ENCODE peak calls at places on chromosomes 13 and 19, in ten cellular contexts. Y is heart right ventricle; A is GM12865; K is ACHN; I is stimulated activated CD4-positive, alpha-beta T cell treated with anti-CD3 and anti-CD28 coated beads, Interleukin-1b, Interleukin-23, amount 100 ng/mL, for 1 hour; D is NB4; U is RPMI8226; O is frontal cortex; J is transverse colon; Q is AG20443. T is an unnamed sample.
A peak's percentile ranks its signal among the peaks of the same experiment; 100 is the strongest.

GRCh38 chr19:21483589-21484170 is 21.7 kb upstream of the ZNF429 start:
- DNase-seq in Y (peak; percentile 16), A (peak; percentile 30), K (no peak), I (peak; percentile 67), D (peak; percentile 53), U (peak; percentile 29), O (no peak), J (peak; percentile 51), Q (no peak), T (no peak)

GRCh38 chr19:12965017-12965811 is 4.2 kb upstream of the DAND5 start:
- DNase-seq in Y (peak; percentile 77), A (peak; percentile 83), K (peak; percentile 70), I (peak; percentile 80), D (peak; percentile 81), U (peak; percentile 81), O (peak; percentile 81), J (peak; percentile 88), Q (peak; percentile 90), T (peak; percentile 58)

GRCh38 chr19:39906283-39906682 is 28.2 kb downstream of the FCGBP start:
- DNase-seq in Y (no peak), A (no peak), K (no peak), I (no peak), D (no peak), U (no peak), O (no peak), J (no peak), Q (no peak), T (no peak)

GRCh38 chr13:41411536-41411935 is 45.8 kb upstream of the RGCC start:
- DNase-seq in Y (peak; percentile 26), A (peak; percentile 34), K (peak; percentile 19), I (no peak), D (peak; percentile 52), U (no peak), O (peak; percentile 23), J (no peak), Q (peak; percentile 79), T (no peak)

GRCh38 chr19:30932854-30933253 is 416.4 kb downstream of the TSHZ3 start:
- DNase-seq in Y (no peak), A (no peak), K (no peak), I (no peak), D (no peak), U (no peak), O (no peak), J (no peak), Q (no peak), T (no peak)

GRCh38 chr19:3282155-3282554 is 57.7 kb downstream of the CELF5 start:
- DNase-seq in Y (no peak), A (no peak), K (no peak), I (no peak), D (no peak), U (no peak), O (no peak), J (no peak), Q (no peak), T (no peak)

GRCh38 chr19:34474233-34474989 is 7.1 kb upstream of the WTIP start:
- DNase-seq in Y (no peak), A (no peak), K (no peak), I (no peak), D (no peak), U (no peak), O (no peak), J (no peak), Q (no peak), T (no peak)

GRCh38 chr13:101209206-101209893 is 207.0 kb downstream of the NALCN start:
- DNase-seq in Y (no peak), A (no peak), K (no peak), I (no peak), D (no peak), U (no peak), O (no peak), J (no peak), Q (no peak), T (no peak)

GRCh38 chr19:19342086-19343015 is 21.7 kb downstream of the MAU2 start:
- DNase-seq in Y (peak; percentile 50), A (peak; percentile 74), K (peak; percentile 25), I (no peak), D (peak; percentile 75), U (peak; percentile 77), O (peak; percentile 86), J (peak; percentile 65), Q (peak; percentile 91), T (no peak)

GRCh38 chr19:55503447-55504251 is 15.4 kb downstream of the SSC5D start:
- DNase-seq in Y (peak; percentile 92), A (peak; percentile 94), K (peak; percentile 86), I (peak; percentile 94), D (peak; percentile 74), U (peak; percentile 91), O (peak; percentile 100), J (peak; percentile 92), Q (peak; percentile 99), T (peak; percentile 85)

GRCh38 chr19:33098023-33098652 is 17.2 kb downstream of the GPATCH1 start:
- DNase-seq in Y (no peak), A (no peak), K (peak; percentile 11), I (no peak), D (no peak), U (no peak), O (no peak), J (peak; percentile 39), Q (no peak), T (no peak)

GRCh38 chr13:64551755-64552154 is 2678.4 kb downstream of the PCDH9 start:
- DNase-seq in Y (no peak), A (no peak), K (no peak), I (no peak), D (no peak), U (no peak), O (no peak), J (no peak), Q (no peak), T (no peak)

GRCh38 chr13:27636624-27637288 is 15.1 kb downstream of the POLR1D start:
- DNase-seq in Y (no peak), A (no peak), K (no peak), I (no peak), D (no peak), U (no peak), O (no peak), J (no peak), Q (no peak), T (no peak)

GRCh38 chr13:104984296-104984818 is 1551.1 kb downstream of the EFNB2 start:
- DNase-seq in Y (peak; percentile 50), A (peak; percentile 90), K (no peak), I (no peak), D (peak; percentile 77), U (peak; percentile 83), O (no peak), J (no peak), Q (no peak), T (no peak)

GRCh38 chr13:107277911-107278310 is 710.0 kb upstream of the ARGLU1 start:
- DNase-seq in Y (no peak), A (no peak), K (no peak), I (no peak), D (no peak), U (no peak), O (no peak), J (no peak), Q (no peak), T (no peak)

GRCh38 chr19:38035515-38036495 is 128.8 kb downstream of the SIPA1L3 start:
- DNase-seq in Y (no peak), A (no peak), K (peak; percentile 17), I (no peak), D (no peak), U (no peak), O (no peak), J (no peak), Q (peak; percentile 41), T (no peak)

GRCh38 chr13:34459856-34460255 is 482.2 kb upstream of the NBEA start:
- DNase-seq in Y (no peak), A (peak; percentile 0), K (no peak), I (no peak), D (peak; percentile 40), U (no peak), O (no peak), J (no peak), Q (no peak), T (no peak)

GRCh38 chr13:41900918-41901317 is 60.0 kb downstream of the VWA8 start:
- DNase-seq in Y (no peak), A (no peak), K (no peak), I (no peak), D (no peak), U (no peak), O (no peak), J (no peak), Q (no peak), T (no peak)

GRCh38 chr13:28181413-28181812 is 43.1 kb downstream of the PAN3 start:
- DNase-seq in Y (no peak), A (no peak), K (no peak), I (no peak), D (no peak), U (no peak), O (no peak), J (no peak), Q (peak; percentile 30), T (no peak)

GRCh38 chr19:39407644-39408391 is 1.2 kb downstream of the ZFP36 start:
- DNase-seq in Y (peak; percentile 37), A (peak; percentile 75), K (no peak), I (no peak), D (no peak), U (peak; percentile 85), O (no peak), J (peak; percentile 82), Q (no peak), T (no peak)

GRCh38 chr13:43132228-43132627 is 108.8 kb downstream of the DNAJC15 start:
- DNase-seq in Y (peak; percentile 21), A (peak; percentile 38), K (peak; percentile 4), I (no peak), D (peak; percentile 15), U (peak; percentile 41), O (peak; percentile 25), J (peak; percentile 42), Q (peak; percentile 18), T (no peak)

GRCh38 chr19:12782174-12782423 is 6.7 kb upstream of the HOOK2 start:
- DNase-seq in Y (no peak), A (no peak), K (no peak), I (no peak), D (no peak), U (no peak), O (no peak), J (no peak), Q (no peak), T (no peak)

GRCh38 chr13:47843005-47843404 is 158.1 kb downstream of the SUCLA2 start:
- DNase-seq in Y (no peak), A (no peak), K (no peak), I (no peak), D (no peak), U (no peak), O (no peak), J (no peak), Q (no peak), T (no peak)

GRCh38 chr19:5588441-5588840 is 20.7 kb upstream of the TINCR start:
- DNase-seq in Y (no peak), A (no peak), K (no peak), I (no peak), D (no peak), U (no peak), O (no peak), J (no peak), Q (peak; percentile 52), T (no peak)

GRCh38 chr19:1445185-1445931 is 4.6 kb upstream of the APC2 start:
- DNase-seq in Y (peak; percentile 46), A (peak; percentile 74), K (peak; percentile 67), I (peak; percentile 62), D (peak; percentile 65), U (peak; percentile 79), O (peak; percentile 95), J (peak; percentile 80), Q (peak; percentile 96), T (peak; percentile 52)

GRCh38 chr13:43304945-43305344 is 281.6 kb downstream of the DNAJC15 start:
- DNase-seq in Y (no peak), A (no peak), K (peak; percentile 1), I (no peak), D (no peak), U (no peak), O (no peak), J (no peak), Q (no peak), T (no peak)

GRCh38 chr13:33723772-33724435 is 94.0 kb upstream of the RFC3 start:
- DNase-seq in Y (peak; percentile 86), A (peak; percentile 94), K (peak; percentile 72), I (peak; percentile 29), D (peak; percentile 83), U (peak; percentile 79), O (peak; percentile 57), J (peak; percentile 81), Q (peak; percentile 82), T (no peak)

GRCh38 chr19:55795021-55795420 is 26.1 kb downstream of the RFPL4AL1 start:
- DNase-seq in Y (no peak), A (no peak), K (no peak), I (no peak), D (no peak), U (no peak), O (no peak), J (no peak), Q (no peak), T (no peak)

T was measured in CMK.